ENCODE peak calls at places on chromosomes 1 and 21, in seven cellular contexts. One of them, this sample, is unnamed.

GRCh38 chr1:93666613-93667384 is 14.8 kb downstream of the BCAR3 start:
- DNase-seq in EL: no peak
- DNase-seq in stimulated activated CD4-positive, alpha-beta T cell treated with anti-CD3 and anti-CD28 coated beads, Interleukin-12 subunit alpha, Interleukin-12 subunit beta, amount 100 ng/mL, for 48 hours: no peak
- DNase-seq in left cardiac atrium: no peak
- DNase-seq in NT2/D1: peak
- DNase-seq in HFF-Myc: no peak
- DNase-seq in SW480: no peak
- DNase-seq in this sample: peak

GRCh38 chr1:206672844-206673758 is 11.6 kb upstream of the MAPKAPK2 start:
- DNase-seq in EL: no peak
- DNase-seq in stimulated activated CD4-positive, alpha-beta T cell treated with anti-CD3 and anti-CD28 coated beads, Interleukin-12 subunit alpha, Interleukin-12 subunit beta, amount 100 ng/mL, for 48 hours: no peak
- DNase-seq in left cardiac atrium: no peak
- DNase-seq in NT2/D1: no peak
- DNase-seq in HFF-Myc: no peak
- DNase-seq in SW480: no peak
- DNase-seq in this sample: no peak

GRCh38 chr1:151537112-151537511 is 3.0 kb upstream of the TUFT1 start:
- DNase-seq in EL: peak
- DNase-seq in stimulated activated CD4-positive, alpha-beta T cell treated with anti-CD3 and anti-CD28 coated beads, Interleukin-12 subunit alpha, Interleukin-12 subunit beta, amount 100 ng/mL, for 48 hours: no peak
- DNase-seq in left cardiac atrium: no peak
- DNase-seq in NT2/D1: no peak
- DNase-seq in HFF-Myc: peak
- DNase-seq in SW480: no peak
- DNase-seq in this sample: peak

GRCh38 chr1:109319114-109319513 is 12.3 kb upstream of the MYBPHL start:
- DNase-seq in EL: no peak
- DNase-seq in stimulated activated CD4-positive, alpha-beta T cell treated with anti-CD3 and anti-CD28 coated beads, Interleukin-12 subunit alpha, Interleukin-12 subunit beta, amount 100 ng/mL, for 48 hours: no peak
- DNase-seq in left cardiac atrium: no peak
- DNase-seq in NT2/D1: peak
- DNase-seq in HFF-Myc: no peak
- DNase-seq in SW480: no peak
- DNase-seq in this sample: no peak

GRCh38 chr1:57276916-57277315 is 146.9 kb downstream of the DAB1 start:
- DNase-seq in EL: no peak
- DNase-seq in stimulated activated CD4-positive, alpha-beta T cell treated with anti-CD3 and anti-CD28 coated beads, Interleukin-12 subunit alpha, Interleukin-12 subunit beta, amount 100 ng/mL, for 48 hours: no peak
- DNase-seq in left cardiac atrium: no peak
- DNase-seq in NT2/D1: no peak
- DNase-seq in HFF-Myc: no peak
- DNase-seq in SW480: no peak
- DNase-seq in this sample: no peak

GRCh38 chr1:109181085-109181806 is 32.5 kb upstream of the SARS1 start:
- DNase-seq in EL: no peak
- DNase-seq in stimulated activated CD4-positive, alpha-beta T cell treated with anti-CD3 and anti-CD28 coated beads, Interleukin-12 subunit alpha, Interleukin-12 subunit beta, amount 100 ng/mL, for 48 hours: no peak
- DNase-seq in left cardiac atrium: no peak
- DNase-seq in NT2/D1: no peak
- DNase-seq in HFF-Myc: no peak
- DNase-seq in SW480: peak
- DNase-seq in this sample: no peak

GRCh38 chr1:205961970-205962820 is 18.9 kb upstream of the SLC26A9 start:
- DNase-seq in EL: peak
- DNase-seq in stimulated activated CD4-positive, alpha-beta T cell treated with anti-CD3 and anti-CD28 coated beads, Interleukin-12 subunit alpha, Interleukin-12 subunit beta, amount 100 ng/mL, for 48 hours: no peak
- DNase-seq in left cardiac atrium: peak
- DNase-seq in NT2/D1: no peak
- DNase-seq in HFF-Myc: no peak
- DNase-seq in SW480: no peak
- DNase-seq in this sample: peak

GRCh38 chr21:34166468-34166867 is 93.1 kb downstream of the MRPS6 start:
- DNase-seq in EL: peak
- DNase-seq in stimulated activated CD4-positive, alpha-beta T cell treated with anti-CD3 and anti-CD28 coated beads, Interleukin-12 subunit alpha, Interleukin-12 subunit beta, amount 100 ng/mL, for 48 hours: no peak
- DNase-seq in left cardiac atrium: no peak
- DNase-seq in NT2/D1: no peak
- DNase-seq in HFF-Myc: no peak
- DNase-seq in SW480: no peak
- DNase-seq in this sample: peak

GRCh38 chr1:181714428-181714827 is 231.1 kb downstream of the CACNA1E start:
- DNase-seq in EL: no peak
- DNase-seq in stimulated activated CD4-positive, alpha-beta T cell treated with anti-CD3 and anti-CD28 coated beads, Interleukin-12 subunit alpha, Interleukin-12 subunit beta, amount 100 ng/mL, for 48 hours: no peak
- DNase-seq in left cardiac atrium: no peak
- DNase-seq in NT2/D1: peak
- DNase-seq in HFF-Myc: no peak
- DNase-seq in SW480: no peak
- DNase-seq in this sample: no peak

GRCh38 chr1:228151170-228151513 is 1.4 kb downstream of the GJC2 start:
- DNase-seq in EL: no peak
- DNase-seq in stimulated activated CD4-positive, alpha-beta T cell treated with anti-CD3 and anti-CD28 coated beads, Interleukin-12 subunit alpha, Interleukin-12 subunit beta, amount 100 ng/mL, for 48 hours: no peak
- DNase-seq in left cardiac atrium: no peak
- DNase-seq in NT2/D1: no peak
- DNase-seq in HFF-Myc: no peak
- DNase-seq in SW480: no peak
- DNase-seq in this sample: no peak

GRCh38 chr1:46043491-46044017 is 88.9 kb downstream of the PIK3R3 start:
- DNase-seq in EL: no peak
- DNase-seq in stimulated activated CD4-positive, alpha-beta T cell treated with anti-CD3 and anti-CD28 coated beads, Interleukin-12 subunit alpha, Interleukin-12 subunit beta, amount 100 ng/mL, for 48 hours: no peak
- DNase-seq in left cardiac atrium: no peak
- DNase-seq in NT2/D1: peak
- DNase-seq in HFF-Myc: no peak
- DNase-seq in SW480: no peak
- DNase-seq in this sample: no peak

GRCh38 chr1:247411583-247412295 is 4.2 kb upstream of the NLRP3 start:
- DNase-seq in EL: no peak
- DNase-seq in stimulated activated CD4-positive, alpha-beta T cell treated with anti-CD3 and anti-CD28 coated beads, Interleukin-12 subunit alpha, Interleukin-12 subunit beta, amount 100 ng/mL, for 48 hours: no peak
- DNase-seq in left cardiac atrium: no peak
- DNase-seq in NT2/D1: no peak
- DNase-seq in HFF-Myc: no peak
- DNase-seq in SW480: no peak
- DNase-seq in this sample: no peak

GRCh38 chr1:66374148-66374547 is 159.8 kb upstream of the SGIP1 start:
- DNase-seq in EL: no peak
- DNase-seq in stimulated activated CD4-positive, alpha-beta T cell treated with anti-CD3 and anti-CD28 coated beads, Interleukin-12 subunit alpha, Interleukin-12 subunit beta, amount 100 ng/mL, for 48 hours: no peak
- DNase-seq in left cardiac atrium: no peak
- DNase-seq in NT2/D1: no peak
- DNase-seq in HFF-Myc: no peak
- DNase-seq in SW480: no peak
- DNase-seq in this sample: peak

GRCh38 chr1:198018529-198018928 is 101.4 kb downstream of the LHX9 start:
- DNase-seq in EL: peak
- DNase-seq in stimulated activated CD4-positive, alpha-beta T cell treated with anti-CD3 and anti-CD28 coated beads, Interleukin-12 subunit alpha, Interleukin-12 subunit beta, amount 100 ng/mL, for 48 hours: no peak
- DNase-seq in left cardiac atrium: no peak
- DNase-seq in NT2/D1: no peak
- DNase-seq in HFF-Myc: peak
- DNase-seq in SW480: peak
- DNase-seq in this sample: peak

GRCh38 chr21:22120616-22121266 is 1122.5 kb downstream of the NCAM2 start:
- DNase-seq in EL: peak
- DNase-seq in stimulated activated CD4-positive, alpha-beta T cell treated with anti-CD3 and anti-CD28 coated beads, Interleukin-12 subunit alpha, Interleukin-12 subunit beta, amount 100 ng/mL, for 48 hours: no peak
- DNase-seq in left cardiac atrium: no peak
- DNase-seq in NT2/D1: peak
- DNase-seq in HFF-Myc: no peak
- DNase-seq in SW480: no peak
- DNase-seq in this sample: peak

GRCh38 chr1:202085682-202086373 is 36.9 kb upstream of the GPR37L1 start:
- DNase-seq in EL: peak
- DNase-seq in stimulated activated CD4-positive, alpha-beta T cell treated with anti-CD3 and anti-CD28 coated beads, Interleukin-12 subunit alpha, Interleukin-12 subunit beta, amount 100 ng/mL, for 48 hours: no peak
- DNase-seq in left cardiac atrium: peak
- DNase-seq in NT2/D1: peak
- DNase-seq in HFF-Myc: no peak
- DNase-seq in SW480: peak
- DNase-seq in this sample: peak

GRCh38 chr21:36077758-36078157 is 7.9 kb downstream of the CBR1 start:
- DNase-seq in EL: no peak
- DNase-seq in stimulated activated CD4-positive, alpha-beta T cell treated with anti-CD3 and anti-CD28 coated beads, Interleukin-12 subunit alpha, Interleukin-12 subunit beta, amount 100 ng/mL, for 48 hours: no peak
- DNase-seq in left cardiac atrium: no peak
- DNase-seq in NT2/D1: no peak
- DNase-seq in HFF-Myc: no peak
- DNase-seq in SW480: no peak
- DNase-seq in this sample: no peak

GRCh38 chr1:10401281-10401680 is 2.4 kb downstream of the PGD start:
- DNase-seq in EL: peak
- DNase-seq in stimulated activated CD4-positive, alpha-beta T cell treated with anti-CD3 and anti-CD28 coated beads, Interleukin-12 subunit alpha, Interleukin-12 subunit beta, amount 100 ng/mL, for 48 hours: no peak
- DNase-seq in left cardiac atrium: no peak
- DNase-seq in NT2/D1: no peak
- DNase-seq in HFF-Myc: no peak
- DNase-seq in SW480: no peak
- DNase-seq in this sample: no peak

GRCh38 chr1:47507921-47508894 is 70.4 kb downstream of the FOXD2 start:
- DNase-seq in EL: no peak
- DNase-seq in stimulated activated CD4-positive, alpha-beta T cell treated with anti-CD3 and anti-CD28 coated beads, Interleukin-12 subunit alpha, Interleukin-12 subunit beta, amount 100 ng/mL, for 48 hours: peak
- DNase-seq in left cardiac atrium: peak
- DNase-seq in NT2/D1: no peak
- DNase-seq in HFF-Myc: no peak
- DNase-seq in SW480: peak
- DNase-seq in this sample: peak

GRCh38 chr1:107953551-107953950 is 11.4 kb downstream of the VAV3 start:
- DNase-seq in EL: no peak
- DNase-seq in stimulated activated CD4-positive, alpha-beta T cell treated with anti-CD3 and anti-CD28 coated beads, Interleukin-12 subunit alpha, Interleukin-12 subunit beta, amount 100 ng/mL, for 48 hours: no peak
- DNase-seq in left cardiac atrium: no peak
- DNase-seq in NT2/D1: no peak
- DNase-seq in HFF-Myc: no peak
- DNase-seq in SW480: no peak
- DNase-seq in this sample: no peak

GRCh38 chr21:41823166-41823565 is 56.0 kb downstream of the PRDM15 start:
- DNase-seq in EL: no peak
- DNase-seq in stimulated activated CD4-positive, alpha-beta T cell treated with anti-CD3 and anti-CD28 coated beads, Interleukin-12 subunit alpha, Interleukin-12 subunit beta, amount 100 ng/mL, for 48 hours: no peak
- DNase-seq in left cardiac atrium: no peak
- DNase-seq in NT2/D1: no peak
- DNase-seq in HFF-Myc: no peak
- DNase-seq in SW480: no peak
- DNase-seq in this sample: no peak

GRCh38 chr1:114468710-114469468 is 42.1 kb downstream of the TRIM33 start:
- DNase-seq in EL: peak
- DNase-seq in stimulated activated CD4-positive, alpha-beta T cell treated with anti-CD3 and anti-CD28 coated beads, Interleukin-12 subunit alpha, Interleukin-12 subunit beta, amount 100 ng/mL, for 48 hours: no peak
- DNase-seq in left cardiac atrium: no peak
- DNase-seq in NT2/D1: no peak
- DNase-seq in HFF-Myc: no peak
- DNase-seq in SW480: no peak
- DNase-seq in this sample: no peak

GRCh38 chr21:42061195-42061865 is 9.8 kb upstream of the UMODL1 start:
- DNase-seq in EL: no peak
- DNase-seq in stimulated activated CD4-positive, alpha-beta T cell treated with anti-CD3 and anti-CD28 coated beads, Interleukin-12 subunit alpha, Interleukin-12 subunit beta, amount 100 ng/mL, for 48 hours: peak
- DNase-seq in left cardiac atrium: no peak
- DNase-seq in NT2/D1: no peak
- DNase-seq in HFF-Myc: no peak
- DNase-seq in SW480: no peak
- DNase-seq in this sample: no peak

GRCh38 chr1:203536981-203537455 is 43.1 kb downstream of the OPTC start:
- DNase-seq in EL: peak
- DNase-seq in stimulated activated CD4-positive, alpha-beta T cell treated with anti-CD3 and anti-CD28 coated beads, Interleukin-12 subunit alpha, Interleukin-12 subunit beta, amount 100 ng/mL, for 48 hours: no peak
- DNase-seq in left cardiac atrium: no peak
- DNase-seq in NT2/D1: no peak
- DNase-seq in HFF-Myc: no peak
- DNase-seq in SW480: no peak
- DNase-seq in this sample: peak

GRCh38 chr21:33299181-33299752 is 25.5 kb upstream of the IFNAR1 start:
- DNase-seq in EL: no peak
- DNase-seq in stimulated activated CD4-positive, alpha-beta T cell treated with anti-CD3 and anti-CD28 coated beads, Interleukin-12 subunit alpha, Interleukin-12 subunit beta, amount 100 ng/mL, for 48 hours: peak
- DNase-seq in left cardiac atrium: no peak
- DNase-seq in NT2/D1: peak
- DNase-seq in HFF-Myc: no peak
- DNase-seq in SW480: no peak
- DNase-seq in this sample: peak

GRCh38 chr21:31255846-31256395 is 88.1 kb downstream of the TIAM1 start:
- DNase-seq in EL: no peak
- DNase-seq in stimulated activated CD4-positive, alpha-beta T cell treated with anti-CD3 and anti-CD28 coated beads, Interleukin-12 subunit alpha, Interleukin-12 subunit beta, amount 100 ng/mL, for 48 hours: no peak
- DNase-seq in left cardiac atrium: no peak
- DNase-seq in NT2/D1: no peak
- DNase-seq in HFF-Myc: no peak
- DNase-seq in SW480: no peak
- DNase-seq in this sample: no peak

GRCh38 chr1:224766266-224766665 is 150.1 kb downstream of the CNIH3 start:
- DNase-seq in EL: no peak
- DNase-seq in stimulated activated CD4-positive, alpha-beta T cell treated with anti-CD3 and anti-CD28 coated beads, Interleukin-12 subunit alpha, Interleukin-12 subunit beta, amount 100 ng/mL, for 48 hours: no peak
- DNase-seq in left cardiac atrium: no peak
- DNase-seq in NT2/D1: no peak
- DNase-seq in HFF-Myc: no peak
- DNase-seq in SW480: no peak
- DNase-seq in this sample: no peak

GRCh38 chr1:235069577-235070563 is 58.8 kb downstream of the TOMM20 start:
- DNase-seq in EL: peak
- DNase-seq in stimulated activated CD4-positive, alpha-beta T cell treated with anti-CD3 and anti-CD28 coated beads, Interleukin-12 subunit alpha, Interleukin-12 subunit beta, amount 100 ng/mL, for 48 hours: no peak
- DNase-seq in left cardiac atrium: peak
- DNase-seq in NT2/D1: no peak
- DNase-seq in HFF-Myc: no peak
- DNase-seq in SW480: peak
- DNase-seq in this sample: peak

GRCh38 chr1:147539122-147539575 is 2.2 kb upstream of the BCL9 start:
- DNase-seq in EL: peak
- DNase-seq in stimulated activated CD4-positive, alpha-beta T cell treated with anti-CD3 and anti-CD28 coated beads, Interleukin-12 subunit alpha, Interleukin-12 subunit beta, amount 100 ng/mL, for 48 hours: no peak
- DNase-seq in left cardiac atrium: no peak
- DNase-seq in NT2/D1: no peak
- DNase-seq in HFF-Myc: peak
- DNase-seq in SW480: peak
- DNase-seq in this sample: peak